ENCODE peak calls at places on chromosomes 4 and X, in six cellular contexts. U, R, F, A, H and D are unnamed samples.

GRCh38 chrX:114675365-114675764 is 91.5 kb downstream of the HTR2C start:
- DNase-seq in U (no peak), H (no peak), A (no peak), R (no peak), F (no peak), D (no peak)

GRCh38 chrX:155027509-155028066 is 944 bp downstream of the FUNDC2 start:
- DNase-seq in F (no peak), U (peak), R (no peak), A (peak), H (peak), D (peak)

GRCh38 chr4:81211956-81212355 is 3.1 kb downstream of the PRKG2 start:
- DNase-seq in F (no peak), U (no peak), R (no peak), H (no peak), A (no peak), D (no peak)

GRCh38 chrX:148269513-148269912 is 230.9 kb upstream of the AFF2 start:
- DNase-seq in F (no peak), R (no peak), A (no peak), U (no peak), H (no peak), D (no peak)

GRCh38 chrX:8103655-8104054 is 67.4 kb downstream of the VCX2 start:
- DNase-seq in H (no peak), R (no peak), A (no peak), U (no peak), F (no peak), D (no peak)

GRCh38 chrX:150036181-150036580 is 97.9 kb upstream of the EOLA2 start:
- DNase-seq in H (peak), F (no peak), R (no peak), U (no peak), A (peak), D (peak)

GRCh38 chr4:4260185-4260751 is 12.2 kb upstream of the TMEM128 start:
- DNase-seq in A (no peak), F (no peak), H (peak), U (no peak), R (no peak), D (no peak)

GRCh38 chrX:125205084-125205917 is 114.4 kb upstream of the TEX13C start:
- DNase-seq in U (peak), A (peak), F (peak), H (peak), R (peak), D (no peak)

GRCh38 chr4:8853249-8853648 is 18.4 kb downstream of the HMX1 start:
- DNase-seq in U (no peak), H (no peak), R (no peak), A (no peak), F (no peak), D (no peak)

GRCh38 chrX:8084023-8084422 is 87.0 kb downstream of the VCX2 start:
- DNase-seq in A (no peak), F (no peak), R (no peak), U (no peak), H (peak), D (no peak)

GRCh38 chrX:86263526-86263925 is 115.3 kb downstream of the DACH2 start:
- DNase-seq in A (no peak), U (no peak), H (no peak), R (no peak), F (peak), D (no peak)

GRCh38 chr4:3433138-3433869 is 8.5 kb upstream of the HGFAC start:
- DNase-seq in F (no peak), U (no peak), A (no peak), H (no peak), R (no peak), D (no peak)

GRCh38 chr4:24836843-24837242 is 41.5 kb downstream of the SOD3 start:
- DNase-seq in H (no peak), R (no peak), A (no peak), F (no peak), U (no peak), D (no peak)

GRCh38 chr4:151251922-151252321 is 25.0 kb upstream of the PRSS48 start:
- DNase-seq in F (peak), U (no peak), R (no peak), A (no peak), H (no peak), D (no peak)

GRCh38 chr4:38921151-38921550 is 53.5 kb downstream of the FAM114A1 start:
- DNase-seq in A (no peak), U (no peak), F (no peak), H (no peak), R (no peak), D (no peak)

GRCh38 chrX:107450823-107451509 is 1.5 kb downstream of the FRMPD3 start:
- DNase-seq in H (no peak), U (no peak), R (no peak), F (peak), A (no peak), D (peak)

GRCh38 chr4:153337686-153338085 is 6.8 kb upstream of the MND1 start:
- DNase-seq in A (no peak), R (no peak), U (no peak), H (no peak), F (no peak), D (no peak)

GRCh38 chr4:24805036-24805435 is 9.7 kb downstream of the SOD3 start:
- DNase-seq in F (no peak), R (no peak), A (no peak), U (no peak), H (no peak), D (no peak)

GRCh38 chrX:109384569-109385174 is 97.2 kb downstream of the GUCY2F start:
- DNase-seq in F (peak), R (no peak), A (no peak), U (no peak), H (peak), D (no peak)

DNA sequence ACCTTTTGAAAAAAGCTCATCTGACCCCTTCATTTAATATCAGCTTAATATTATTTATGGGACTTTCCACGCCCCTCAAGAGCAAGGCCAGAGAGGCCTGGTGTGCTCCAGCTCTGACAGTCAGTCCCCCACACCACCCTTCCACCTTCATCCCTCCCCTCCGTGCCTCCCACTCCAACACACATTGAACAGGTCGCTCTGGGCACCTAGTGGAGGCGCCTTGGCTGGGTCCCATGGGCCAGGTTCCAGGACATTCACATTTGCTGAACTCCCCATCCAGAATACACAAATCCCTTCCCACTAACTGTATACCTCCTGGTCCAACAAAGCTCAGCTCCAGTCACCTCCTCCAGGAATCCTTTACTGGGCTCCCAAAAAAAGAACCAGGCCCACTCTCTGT is 137.5 kb downstream of the BCOR start:
- DNase-seq in R (no peak), U (no peak), A (no peak), F (no peak), H (no peak), D (no peak)
- H3K4me3 ChIP-seq in R (no peak), U (no peak), A (no peak), F (no peak), H (no peak), D (no peak)

GRCh38 chr4:183905081-183905592 is at the start of gene STOX2:
- DNase-seq in U (peak), H (peak), F (peak), R (peak), A (peak), D (peak)

GRCh38 chr4:183908284-183908683 is 3.2 kb downstream of the STOX2 start:
- DNase-seq in H (no peak), F (peak), A (no peak), U (no peak), R (no peak), D (no peak)

GRCh38 chr4:183906736-183907651 is 1.9 kb downstream of the STOX2 start:
- DNase-seq in R (no peak), A (peak), H (no peak), U (peak), F (peak), D (peak)

GRCh38 chr4:183906486-183906735 is 1.3 kb downstream of the STOX2 start:
- DNase-seq in F (no peak), U (no peak), R (no peak), A (peak), H (no peak), D (peak)

DNA sequence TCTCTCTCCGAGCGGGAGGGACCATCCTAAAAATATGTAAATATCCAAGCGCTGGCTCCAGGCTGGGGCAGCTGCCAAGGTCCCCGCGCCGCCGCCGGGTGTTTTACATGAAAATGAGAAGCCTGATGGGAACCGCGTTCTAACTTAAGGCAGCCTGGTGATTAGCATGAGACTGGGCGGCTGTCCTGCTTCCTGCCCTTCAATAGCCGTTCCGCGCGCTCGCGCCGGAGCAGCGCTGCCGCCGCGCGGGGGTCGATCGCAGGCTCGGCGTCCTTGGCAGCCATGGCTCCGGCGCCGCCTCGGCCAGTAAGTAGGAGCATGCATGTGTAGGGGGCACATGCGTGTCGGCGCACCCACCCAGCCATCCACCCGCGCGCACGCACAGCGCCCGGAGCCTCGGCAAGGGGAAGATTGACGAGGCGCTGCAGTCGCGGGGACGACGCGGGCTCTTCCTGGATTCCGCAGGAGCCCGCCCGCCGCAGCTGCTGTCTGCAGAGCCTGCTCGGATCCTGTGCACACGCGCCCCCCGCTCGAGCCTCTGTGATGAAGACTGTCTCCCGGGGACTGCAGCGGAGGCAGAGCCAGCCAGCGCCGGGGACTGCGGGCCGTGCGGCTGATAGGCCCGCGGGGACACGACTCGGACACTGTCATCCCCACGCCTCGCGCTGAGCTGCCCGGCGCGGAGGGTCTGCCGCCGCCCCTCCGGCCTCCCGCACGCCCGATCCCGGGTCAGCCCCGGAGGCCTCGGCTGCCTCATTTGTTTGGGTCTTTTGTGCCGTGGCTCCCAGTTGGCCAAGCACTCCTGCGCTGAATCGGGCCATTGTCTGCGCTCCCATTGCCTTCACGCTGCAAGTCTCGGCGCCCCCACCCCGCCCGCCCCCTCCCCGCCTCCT is 732 bp downstream of the STOX2 start:
- DNase-seq in F (peak), H (peak), R (no peak), U (no peak), A (peak), D (peak)
- H3K4me3 ChIP-seq in F (peak), H (peak), R (peak), U (peak), A (peak), D (peak)

GRCh38 chr4:6892190-6892908 is 17.3 kb upstream of the TBC1D14 start:
- DNase-seq in R (peak), F (peak), H (peak), A (no peak), U (peak), D (peak)
- H3K4me3 ChIP-seq in R (no peak), F (no peak), H (peak), A (no peak), U (no peak), D (peak)

DNA sequence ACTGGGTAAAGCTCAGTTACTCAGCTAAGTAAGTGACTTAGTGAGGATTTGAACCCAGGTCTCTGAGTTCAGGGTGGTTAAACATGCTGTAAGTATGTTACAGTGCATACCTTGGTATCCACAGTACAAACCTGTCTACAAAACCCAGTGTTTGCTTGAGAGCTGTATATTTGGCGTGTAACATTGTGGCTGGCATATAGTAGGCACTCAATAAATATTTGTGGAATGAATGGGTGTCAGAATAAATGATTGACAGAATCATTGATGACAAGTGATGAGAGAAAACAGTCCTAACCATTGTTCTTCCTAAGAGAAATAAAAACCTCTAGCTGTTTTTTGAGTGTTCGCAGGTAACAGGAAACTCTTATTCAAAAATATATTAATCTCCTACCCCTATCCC is 79.7 kb upstream of the BCOR start:
- DNase-seq in F (no peak), R (no peak), H (no peak), A (no peak), U (no peak), D (no peak)
- H3K4me3 ChIP-seq in F (no peak), R (peak), H (no peak), A (no peak), U (no peak), D (peak)

GRCh38 chrX:1531106-1531890 is 5.7 kb downstream of the P2RY8 start:
- DNase-seq in F (no peak), U (peak), A (no peak), H (no peak), R (peak), D (no peak)
- H3K4me3 ChIP-seq in F (no peak), U (no peak), A (no peak), H (no peak), R (no peak), D (no peak)

GRCh38 chr4:154399259-154399974 is 92.2 kb downstream of the DCHS2 start:
- DNase-seq in R (no peak), H (peak), F (peak), A (peak), U (no peak), D (peak)
- H3K4me3 ChIP-seq in R (no peak), H (no peak), F (no peak), A (peak), U (peak), D (no peak)